ENCODE peak calls at places on chromosomes 16 and 17, in six cellular contexts. Z is NCI-H510A, K is AG04450, V is lung microvascular endothelial cell, Q is NCI-H187, U is A549. G is an unnamed sample.

GRCh38 chr17:39351508-39351907 is 49.9 kb downstream of the FBXL20 start:
- DNase-seq in Z (no peak), K (no peak), V (peak), Q (no peak), U (peak), G (no peak)

GRCh38 chr17:4436381-4436780 is 2.6 kb downstream of the SPNS3 start:
- DNase-seq in Z (no peak), K (no peak), V (no peak), Q (no peak), U (no peak), G (no peak)

GRCh38 chr16:20886320-20886719 is 13.8 kb downstream of the DCUN1D3 start:
- DNase-seq in Z (no peak), K (no peak), V (no peak), Q (no peak), U (no peak), G (no peak)

GRCh38 chr17:2048805-2049204 is 6.1 kb upstream of the HIC1 start:
- DNase-seq in Z (no peak), K (no peak), V (no peak), Q (no peak), U (no peak), G (no peak)

GRCh38 chr17:66431910-66432309 is 129.5 kb downstream of the PRKCA start:
- DNase-seq in Z (no peak), K (peak), V (no peak), Q (no peak), U (peak), G (no peak)

GRCh38 chr16:88376835-88377726 is 5.7 kb upstream of the ZNF469 start:
- DNase-seq in Z (no peak), K (no peak), V (no peak), Q (no peak), U (peak), G (no peak)

GRCh38 chr17:60720763-60721531 is 43.3 kb downstream of the BCAS3 start:
- DNase-seq in Z (peak), K (peak), V (peak), Q (no peak), U (peak), G (peak)

GRCh38 chr17:39194089-39194984 is 3.1 kb downstream of the CACNB1 start:
- DNase-seq in Z (no peak), K (no peak), V (peak), Q (no peak), U (peak), G (no peak)

GRCh38 chr16:18931756-18932155 is 5.5 kb upstream of the SMG1 start:
- DNase-seq in Z (no peak), K (no peak), V (no peak), Q (no peak), U (no peak), G (no peak)

GRCh38 chr16:17325744-17326143 is 145.0 kb downstream of the XYLT1 start:
- DNase-seq in Z (no peak), K (no peak), V (peak), Q (no peak), U (no peak), G (no peak)

GRCh38 chr17:16351831-16352230 is 1.4 kb downstream of the CENPV start:
- DNase-seq in Z (no peak), K (no peak), V (no peak), Q (no peak), U (no peak), G (no peak)

GRCh38 chr17:81536299-81537290 is 8.4 kb downstream of the FSCN2 start:
- DNase-seq in Z (no peak), K (no peak), V (peak), Q (no peak), U (no peak), G (no peak)

GRCh38 chr17:57429966-57430365 is 173.6 kb downstream of the MSI2 start:
- DNase-seq in Z (no peak), K (no peak), V (no peak), Q (no peak), U (no peak), G (no peak)

GRCh38 chr16:31327675-31328225 is 27.2 kb upstream of the ITGAX start:
- DNase-seq in Z (no peak), K (no peak), V (no peak), Q (no peak), U (no peak), G (no peak)

GRCh38 chr16:55035956-55036355 is 105.3 kb downstream of the IRX5 start:
- DNase-seq in Z (no peak), K (no peak), V (no peak), Q (no peak), U (no peak), G (no peak)

GRCh38 chr16:54931757-54932660 is 1.3 kb downstream of the IRX5 start:
- DNase-seq in Z (no peak), K (no peak), V (no peak), Q (no peak), U (no peak), G (no peak)

GRCh38 chr17:4513113-4514032 is 14.7 kb downstream of the SPNS2 start:
- DNase-seq in Z (no peak), K (no peak), V (no peak), Q (no peak), U (no peak), G (no peak)

GRCh38 chr17:46854948-46855347 is 3.6 kb downstream of the WNT9B start:
- DNase-seq in Z (no peak), K (no peak), V (no peak), Q (no peak), U (no peak), G (no peak)

GRCh38 chr16:56749806-56750491 is 20.0 kb downstream of the NUP93 start:
- DNase-seq in Z (no peak), K (no peak), V (no peak), Q (no peak), U (no peak), G (no peak)

GRCh38 chr17:28733346-28733745 is 4.8 kb downstream of the NEK8 start:
- DNase-seq in Z (no peak), K (no peak), V (no peak), Q (no peak), U (no peak), G (no peak)

GRCh38 chr17:44920565-44920940 is 5.3 kb upstream of the GFAP start:
- DNase-seq in Z (no peak), K (no peak), V (no peak), Q (no peak), U (no peak), G (no peak)

GRCh38 chr16:3581392-3581791 is 4.2 kb upstream of the NLRC3 start:
- DNase-seq in Z (no peak), K (no peak), V (no peak), Q (no peak), U (no peak), G (no peak)